ENCODE peak calls at places on chromosomes 1 and 21, in four cellular contexts. R, J, Q and Z are unnamed samples.
A peak's percentile ranks its signal among the peaks of the same experiment; 100 is the strongest.

GRCh38 chr1:100438375-100438774 is 86.1 kb downstream of the CDC14A start:
- DNase-seq in R (no peak), J (no peak), Q (no peak), Z (no peak)

GRCh38 chr1:8394456-8395321 is 76.8 kb downstream of the SLC45A1 start:
- DNase-seq in R (peak; percentile 37), J (no peak), Q (no peak), Z (peak; percentile 42)

GRCh38 chr1:118074101-118074500 is 110.9 kb downstream of the SPAG17 start:
- DNase-seq in R (no peak), J (no peak), Q (no peak), Z (no peak)

GRCh38 chr1:194394676-194395075 is 1208.3 kb upstream of the B3GALT2 start:
- DNase-seq in R (no peak), J (no peak), Q (no peak), Z (no peak)

GRCh38 chr1:36458910-36459309 is 5.3 kb downstream of the MRPS15 start:
- DNase-seq in R (no peak), J (no peak), Q (no peak), Z (peak; percentile 44)

GRCh38 chr1:46043491-46044017 is 88.9 kb downstream of the PIK3R3 start:
- DNase-seq in R (no peak), J (no peak), Q (no peak), Z (no peak)

GRCh38 chr1:84603941-84604830 is 29.9 kb upstream of the CTBS start:
- DNase-seq in R (peak; percentile 55), J (no peak), Q (no peak), Z (no peak)

GRCh38 chr1:67616394-67616985 is 68.5 kb upstream of the GADD45A start:
- DNase-seq in R (no peak), J (no peak), Q (no peak), Z (no peak)

GRCh38 chr1:84286071-84286470 is 15.4 kb upstream of the SAMD13 start:
- DNase-seq in R (peak; percentile 40), J (no peak), Q (no peak), Z (no peak)

GRCh38 chr1:218426343-218426657 is 81.2 kb downstream of the TGFB2 start:
- DNase-seq in R (no peak), J (no peak), Q (no peak), Z (no peak)

GRCh38 chr1:39812913-39813312 is 24.2 kb upstream of the BMP8B start:
- DNase-seq in R (no peak), J (no peak), Q (no peak), Z (no peak)

GRCh38 chr1:237748192-237748591 is 142.5 kb downstream of the ZP4 start:
- DNase-seq in R (no peak), J (peak; percentile 15), Q (no peak), Z (no peak)

GRCh38 chr1:174074757-174075156 is 52.6 kb upstream of the RC3H1 start:
- DNase-seq in R (no peak), J (no peak), Q (peak; percentile 29), Z (no peak)

GRCh38 chr21:35266546-35266945 is 217.4 kb upstream of the RUNX1 start:
- DNase-seq in R (no peak), J (no peak), Q (no peak), Z (no peak)

GRCh38 chr1:212967767-212968166 is 17.4 kb downstream of the VASH2 start:
- DNase-seq in R (peak; percentile 50), J (peak; percentile 35), Q (peak; percentile 56), Z (peak; percentile 44)

GRCh38 chr21:17427831-17428483 is 84.9 kb upstream of the CXADR start:
- DNase-seq in R (no peak), J (no peak), Q (peak; percentile 81), Z (peak; percentile 74)

GRCh38 chr1:109272831-109273547 is 10.0 kb downstream of the PSRC1 start:
- DNase-seq in R (no peak), J (no peak), Q (no peak), Z (no peak)

GRCh38 chr1:224894915-224895314 is 34.6 kb upstream of the DNAH14 start:
- DNase-seq in R (peak; percentile 15), J (no peak), Q (peak; percentile 40), Z (peak; percentile 10)

GRCh38 chr21:29077651-29078090 is 4.2 kb upstream of the CCT8 start:
- DNase-seq in R (no peak), J (peak; percentile 64), Q (no peak), Z (no peak)

GRCh38 chr21:46108827-46109226 is 10.9 kb downstream of the COL6A2 start:
- DNase-seq in R (no peak), J (no peak), Q (no peak), Z (no peak)

GRCh38 chr1:85200870-85201339 is at the start of gene SYDE2:
- DNase-seq in R (peak; percentile 91), J (peak; percentile 89), Q (peak; percentile 82), Z (peak; percentile 86)

GRCh38 chr1:145918992-145919939 is 749 bp upstream of the PEX11B start:
- DNase-seq in R (peak; percentile 51), J (no peak), Q (peak; percentile 70), Z (peak; percentile 76)

GRCh38 chr21:33228455-33228854 is 1.3 kb upstream of the IFNAR2 start:
- DNase-seq in R (no peak), J (no peak), Q (no peak), Z (no peak)

GRCh38 chr1:230753586-230754251 is 6.5 kb downstream of the CAPN9 start:
- DNase-seq in R (no peak), J (peak; percentile 83), Q (peak; percentile 37), Z (no peak)

GRCh38 chr21:38995755-38996154 is 187.5 kb downstream of the PSMG1 start:
- DNase-seq in R (no peak), J (no peak), Q (no peak), Z (no peak)